ENCODE peak calls at places on chromosomes 11 and 22, in nine cellular contexts. H is body of pancreas; M is endodermal cell; C is left lung; X is CD8-positive, alpha-beta T cell; G is CD4-positive, alpha-beta memory T cell; O is keratinocyte; B is cardiac muscle cell; I is esophagus squamous epithelium. U is an unnamed sample. For H3K4me1, the result is how much of the 10 kb centered on the place peaks cover.

GRCh38 chr11:6771926-6772898 is at the start of gene OR2AG2:
- DNase-seq in C (peak), I (no peak), G (no peak), O (no peak), H (peak), B (no peak), X (no peak), M (no peak), U (no peak)

GRCh38 chr22:29306830-29307657 is 594 bp downstream of the GAS2L1 start:
- DNase-seq in O (no peak), H (peak), M (peak), G (no peak), B (peak), C (peak), X (no peak), I (no peak), U (peak)

GRCh38 chr11:65851811-65852507 is 6.0 kb downstream of the CFL1 start:
- DNase-seq in B (no peak), C (no peak), G (no peak), O (no peak), M (no peak), H (no peak), I (no peak), X (no peak), U (no peak)

GRCh38 chr11:134398079-134398444 is 14.0 kb downstream of the B3GAT1 start:
- DNase-seq in X (no peak), H (peak), G (no peak), O (no peak), B (no peak), I (no peak), C (no peak), M (no peak), U (no peak)

GRCh38 chr11:128328955-128329551 is 258.3 kb downstream of the ETS1 start:
- DNase-seq in M (no peak), H (no peak), O (no peak), I (no peak), B (peak), G (peak), C (no peak), X (no peak), U (no peak)

GRCh38 chr11:4076774-4077173 is 17.8 kb upstream of the RRM1 start:
- DNase-seq in O (no peak), M (no peak), B (no peak), I (no peak), C (no peak), G (no peak), X (no peak), H (no peak), U (no peak)

GRCh38 chr11:79095424-79095823 is 345.4 kb downstream of the TENM4 start:
- DNase-seq in H (no peak), M (no peak), O (no peak), C (no peak), G (no peak), I (no peak), X (no peak), B (no peak), U (no peak)

GRCh38 chr22:32106930-32107329 is 52.2 kb downstream of the C22orf42 start:
- DNase-seq in M (peak), C (no peak), I (no peak), G (no peak), X (no peak), B (peak), O (no peak), H (no peak), U (no peak)

GRCh38 chr11:76436020-76436419 is 8.8 kb upstream of the EMSY start:
- DNase-seq in C (no peak), G (no peak), I (no peak), M (no peak), X (no peak), O (no peak), B (no peak), H (no peak), U (no peak)

GRCh38 chr22:19547620-19548019 is 23.4 kb upstream of the CLDN5 start:
- DNase-seq in I (no peak), B (no peak), M (no peak), O (no peak), X (no peak), H (no peak), C (no peak), G (no peak), U (no peak)

GRCh38 chr11:13287026-13287425 is 9.4 kb downstream of the BMAL1 start:
- DNase-seq in G (no peak), C (no peak), X (no peak), M (no peak), O (no peak), I (no peak), B (no peak), H (no peak), U (no peak)

GRCh38 chr22:38707346-38707745 is 1.6 kb downstream of the GTPBP1 start:
- DNase-seq in G (no peak), B (no peak), X (no peak), C (no peak), I (no peak), H (no peak), M (no peak), O (no peak), U (no peak)

GRCh38 chr22:37672920-37673453 is 2.4 kb upstream of the LGALS1 start:
- DNase-seq in C (no peak), H (no peak), G (no peak), I (no peak), M (no peak), X (no peak), B (no peak), O (no peak), U (no peak)

GRCh38 chr11:45178890-45179663 is 32.6 kb downstream of the PRDM11 start:
- DNase-seq in M (no peak), I (no peak), H (no peak), X (no peak), B (no peak), O (peak), G (no peak), C (no peak), U (no peak)

GRCh38 chr11:13963169-13963948 is 836 bp downstream of the SPON1 start:
- DNase-seq in C (no peak), X (peak), G (peak), O (no peak), H (no peak), M (peak), B (peak), I (no peak), U (no peak)

GRCh38 chr11:127627629-127628462 is 627.3 kb upstream of the KIRREL3 start:
- DNase-seq in C (peak), H (peak), I (no peak), B (no peak), M (no peak), G (no peak), X (no peak), O (no peak), U (peak)

GRCh38 chr22:22425366-22425765 is 83.2 kb downstream of the ZNF280B start:
- DNase-seq in B (no peak), G (no peak), I (no peak), H (no peak), O (no peak), X (no peak), C (no peak), M (no peak), U (no peak)

GRCh38 chr11:89508544-89508943 is 17.4 kb upstream of the NOX4 start:
- DNase-seq in I (no peak), O (no peak), X (no peak), C (no peak), G (no peak), B (no peak), H (no peak), M (no peak), U (no peak)

GRCh38 chr11:25890626-25891250 is 441.2 kb upstream of the ANO3 start:
- DNase-seq in X (no peak), O (no peak), G (no peak), I (no peak), B (no peak), H (no peak), M (no peak), C (no peak), U (no peak)

GRCh38 chr11:72308226-72309073 is 64.5 kb upstream of the PHOX2A start:
- DNase-seq in G (no peak), B (no peak), O (peak), H (peak), I (no peak), X (no peak), M (no peak), C (no peak), U (no peak)

GRCh38 chr11:6736495-6737121 is 35.2 kb downstream of the OR2AG2 start:
- DNase-seq in M (no peak), H (no peak), O (no peak), X (no peak), G (no peak), C (no peak), B (no peak), I (no peak), U (no peak)

GRCh38 chr11:27357250-27357649 is 5.8 kb downstream of the CCDC34 start:
- DNase-seq in X (no peak), C (no peak), G (no peak), I (no peak), B (no peak), M (no peak), O (no peak), H (peak), U (peak)

GRCh38 chr11:15901046-15901445 is 455.3 kb downstream of the SOX6 start:
- DNase-seq in M (peak), O (no peak), G (no peak), C (no peak), B (peak), I (no peak), H (peak), X (no peak), U (no peak)

GRCh38 chr11:106304274-106304673 is 226.8 kb downstream of the AASDHPPT start:
- DNase-seq in O (no peak), I (no peak), B (no peak), G (no peak), M (no peak), X (no peak), H (no peak), C (no peak), U (no peak)

GRCh38 chr11:24900524-24900923 is 403.7 kb downstream of the LUZP2 start:
- DNase-seq in M (no peak), X (no peak), C (no peak), G (no peak), I (no peak), B (no peak), O (no peak), H (no peak), U (no peak)

GRCh38 chr22:42926034-42926433 is 69.0 kb upstream of the ARFGAP3 start:
- DNase-seq in I (no peak), X (no peak), C (no peak), O (no peak), G (no peak), H (no peak), M (no peak), B (no peak), U (no peak)

GRCh38 chr22:27534720-27535125 is 266.8 kb downstream of the MN1 start:
- DNase-seq in I (no peak), H (no peak), X (no peak), B (no peak), O (no peak), M (no peak), G (no peak), C (no peak), U (no peak)

GRCh38 chr11:113896156-113896879 is 8.3 kb upstream of the HTR3B start:
- DNase-seq in C (no peak), I (no peak), H (peak), O (no peak), G (no peak), X (peak), B (peak), M (peak), U (peak)

GRCh38 chr22:41234815-41235687 is 5.7 kb downstream of the CHADL start:
- DNase-seq in H (no peak), C (peak), M (no peak), X (no peak), I (no peak), B (no peak), O (no peak), G (no peak), U (no peak)

GRCh38 chr22:40463017-40463631 is 92.7 kb downstream of the SGSM3 start:
- DNase-seq in O (no peak), X (peak), B (no peak), G (peak), M (no peak), I (no peak), H (no peak), C (no peak), U (no peak)

GRCh38 chr11:74330065-74330858 is 18.8 kb upstream of the P4HA3 start:
- DNase-seq in B (no peak), G (no peak), I (no peak), O (no peak), H (no peak), M (no peak), X (no peak), C (no peak), U (no peak)

GRCh38 chr11:45655347-45655756 is 10.1 kb downstream of the CHST1 start:
- DNase-seq in G (peak), I (no peak), M (peak), B (peak), H (peak), O (peak), X (peak), C (peak), U (peak)

GRCh38 chr22:35380537-35381423 is at the start of gene HMOX1:
- DNase-seq in X (peak), I (peak), H (peak), O (no peak), M (peak), C (peak), G (no peak), B (peak), U (peak)
- H3K4me1 ChIP-seq in X (under half), I (under half), H (under half), O (under half), M (under half), C (half or more), G (under half), B (under half), U (under half)

GRCh38 chr11:8757533-8757932 is 74.9 kb downstream of the RPL27A start:
- DNase-seq in X (no peak), H (no peak), C (no peak), G (no peak), I (no peak), B (no peak), M (peak), O (no peak), U (no peak)

GRCh38 chr11:8758619-8759169 is 76.1 kb downstream of the RPL27A start:
- DNase-seq in H (no peak), M (peak), I (no peak), X (no peak), C (no peak), G (no peak), B (no peak), O (no peak), U (no peak)

GRCh38 chr11:8756201-8756600 is 73.6 kb downstream of the RPL27A start:
- DNase-seq in O (no peak), B (no peak), X (no peak), G (no peak), I (no peak), H (peak), C (no peak), M (no peak), U (peak)

GRCh38 chr11:8759634-8760033 is 77.0 kb downstream of the RPL27A start:
- DNase-seq in G (no peak), M (peak), X (no peak), H (peak), O (no peak), B (no peak), I (no peak), C (no peak), U (peak)

DNA sequence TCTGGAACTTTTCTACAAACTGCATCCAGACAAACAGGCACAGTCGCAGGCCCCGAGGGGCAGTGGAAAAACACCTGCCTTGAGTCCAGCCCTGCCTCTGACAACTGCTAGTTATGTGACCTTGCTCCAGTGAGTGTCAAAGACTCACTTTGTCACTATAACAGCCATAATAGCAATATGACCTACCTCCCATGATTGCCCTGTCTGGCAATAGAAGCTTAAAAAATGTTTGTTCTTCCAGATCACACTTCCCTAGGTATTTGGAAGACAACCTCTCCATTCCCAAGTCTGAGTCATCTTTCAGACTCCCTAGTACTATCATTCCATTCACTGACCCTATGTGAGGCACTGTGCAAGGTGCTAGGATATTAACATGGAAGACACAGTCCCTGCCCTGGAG is 74.5 kb downstream of the RPL27A start:
- DNase-seq in M (peak), O (no peak), H (no peak), X (no peak), B (no peak), G (no peak), I (no peak), C (no peak), U (no peak)
- H3K4me1 ChIP-seq in M (under half), O (under half), H (half or more), X (under half), B (under half), G (under half), I (under half), C (under half), U (under half)

DNA sequence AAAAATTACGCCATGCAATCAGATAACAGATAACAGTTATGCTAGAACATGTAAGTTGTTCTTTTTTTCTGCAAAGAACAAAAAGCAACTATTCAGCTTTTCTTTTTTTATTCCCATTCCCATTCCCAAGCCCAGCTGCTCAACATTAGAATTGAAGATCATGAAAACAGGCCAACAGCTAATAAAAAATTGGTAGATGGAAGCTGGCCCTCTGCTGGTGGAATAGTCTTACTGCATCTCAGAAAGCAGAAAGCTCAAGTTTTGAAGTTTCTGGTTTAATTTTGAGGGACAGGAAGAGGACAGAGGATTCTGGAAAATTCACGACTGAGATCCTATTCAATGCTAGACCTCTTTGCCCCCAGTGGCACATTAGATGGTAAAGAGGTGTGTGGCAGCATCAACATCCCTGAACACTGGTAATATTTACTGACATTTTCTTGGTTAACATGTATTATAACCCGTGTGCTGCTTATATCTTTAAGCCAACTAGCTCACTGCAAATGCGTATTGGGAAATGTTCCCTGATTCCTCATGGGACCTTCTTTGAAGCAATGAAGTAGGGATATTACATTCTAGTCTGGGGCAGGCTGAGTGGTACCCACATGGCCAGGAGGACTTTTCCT is 591.2 kb downstream of the OPCML start:
- DNase-seq in G (no peak), B (peak), O (no peak), C (no peak), M (no peak), I (no peak), X (no peak), H (peak), U (peak)
- H3K4me1 ChIP-seq in G (under half), B (under half), O (under half), C (under half), M (under half), I (under half), X (under half), H (under half), U (under half)

GRCh38 chr22:45720875-45721378 is 49.3 kb downstream of the ATXN10 start:
- DNase-seq in O (peak), H (no peak), C (no peak), M (no peak), I (no peak), G (no peak), X (no peak), B (no peak), U (no peak)

GRCh38 chr22:45731798-45732495 is 60.3 kb downstream of the ATXN10 start:
- DNase-seq in I (no peak), X (no peak), B (peak), O (no peak), M (no peak), G (no peak), C (no peak), H (no peak), U (no peak)

GRCh38 chr22:45731041-45731797 is 59.6 kb downstream of the ATXN10 start:
- DNase-seq in C (no peak), M (no peak), O (no peak), X (no peak), I (no peak), H (no peak), B (peak), G (no peak), U (no peak)

GRCh38 chr22:45722006-45722405 is 50.4 kb downstream of the ATXN10 start:
- DNase-seq in I (no peak), M (no peak), C (no peak), O (no peak), G (no peak), H (no peak), X (no peak), B (no peak), U (no peak)

DNA sequence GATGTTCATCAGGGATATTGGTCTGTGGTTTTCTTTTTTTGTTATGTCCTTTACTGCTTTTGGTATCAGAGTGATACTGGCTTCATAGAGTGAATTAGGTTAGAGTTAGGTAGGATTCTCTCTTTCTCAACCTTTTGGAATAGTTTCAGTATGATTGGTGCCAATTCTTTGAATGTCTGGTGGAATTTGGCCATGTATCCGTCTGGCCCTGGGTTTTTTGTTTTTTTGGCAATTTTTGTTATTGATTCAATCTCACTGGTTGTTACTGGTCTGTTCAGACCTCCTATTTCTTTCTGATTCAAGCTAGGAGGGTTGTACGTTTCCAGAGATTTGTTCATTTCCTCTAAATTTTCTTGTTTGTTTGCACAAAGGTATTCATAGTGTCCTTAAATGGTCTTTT is 54.4 kb downstream of the ATXN10 start:
- DNase-seq in M (no peak), B (no peak), G (no peak), O (no peak), H (no peak), X (no peak), I (no peak), C (no peak), U (no peak)
- H3K4me1 ChIP-seq in M (under half), B (under half), G (under half), O (under half), H (under half), X (under half), I (under half), C (under half), U (under half)

GRCh38 chr22:49176956-49177355 is 650.7 kb downstream of the BRD1 start:
- DNase-seq in B (no peak), I (no peak), X (no peak), C (no peak), O (no peak), G (no peak), H (no peak), M (no peak), U (no peak)
- H3K4me1 ChIP-seq in B (under half), I (under half), X (under half), C (under half), O (under half), G (under half), H (under half), M (under half), U (under half)